ENCODE peak calls at places on chromosome 6, in six cellular contexts. E is prostate gland, L is GM23338, Y is A549, R is MM.1S, K is lower lobe of right lung. V is an unnamed sample.
A peak's percentile ranks its signal among the peaks of the same experiment; 100 is the strongest.

GRCh38 chr6:54011277-54011648 is 100.0 kb upstream of the MLIP start:
- DNase-seq in L (no peak), E (no peak), R (no peak), Y (no peak), K (no peak), V (no peak)

GRCh38 chr6:109252261-109253041 is 129.8 kb downstream of the CD164 start:
- DNase-seq in L (no peak), R (no peak), K (no peak), E (peak; percentile 63), Y (no peak), V (no peak)

GRCh38 chr6:66599541-66599940 is 892.5 kb upstream of the EYS start:
- DNase-seq in E (no peak), L (no peak), R (no peak), K (no peak), Y (no peak), V (no peak)

GRCh38 chr6:112464901-112465661 is 118.0 kb downstream of the RFPL4B start:
- DNase-seq in E (no peak), Y (no peak), R (no peak), L (no peak), K (no peak), V (no peak)

GRCh38 chr6:55528624-55529023 is 50.4 kb downstream of the HMGCLL1 start:
- DNase-seq in E (no peak), K (no peak), L (peak; percentile 75), Y (peak; percentile 2), R (peak; percentile 78), V (peak; percentile 24)

GRCh38 chr6:75848274-75848673 is 99.2 kb downstream of the MYO6 start:
- DNase-seq in E (no peak), K (no peak), R (no peak), Y (no peak), L (no peak), V (no peak)

GRCh38 chr6:54655162-54655561 is 191.4 kb upstream of the FAM83B start:
- DNase-seq in Y (no peak), E (peak; percentile 25), R (no peak), K (no peak), L (no peak), V (peak; percentile 29)

GRCh38 chr6:189676-190075 is 102.6 kb upstream of the DUSP22 start:
- DNase-seq in Y (no peak), K (peak; percentile 14), L (no peak), R (no peak), E (no peak), V (no peak)

GRCh38 chr6:139037490-139037889 is 8.9 kb downstream of the ABRACL start:
- DNase-seq in K (no peak), Y (no peak), R (no peak), L (no peak), E (no peak), V (no peak)

GRCh38 chr6:166398348-166398747 is 15.6 kb upstream of the MPC1 start:
- DNase-seq in Y (no peak), E (no peak), R (no peak), K (no peak), L (no peak), V (no peak)

GRCh38 chr6:119273287-119273686 is 76.3 kb downstream of the MAN1A1 start:
- DNase-seq in K (no peak), R (no peak), E (no peak), L (no peak), Y (no peak), V (no peak)

GRCh38 chr6:3251462-3252314 is 7.1 kb upstream of the PSMG4 start:
- DNase-seq in K (peak; percentile 84), L (peak; percentile 92), R (peak; percentile 72), Y (peak; percentile 75), E (peak; percentile 80), V (peak; percentile 16)

GRCh38 chr6:155447949-155448348 is 7.7 kb downstream of the NOX3 start:
- DNase-seq in Y (no peak), R (no peak), K (no peak), L (no peak), E (no peak), V (no peak)

GRCh38 chr6:144423167-144423566 is 138.0 kb downstream of the UTRN start:
- DNase-seq in Y (no peak), L (peak; percentile 39), K (no peak), R (no peak), E (no peak), V (no peak)

GRCh38 chr6:75422024-75422639 is 71.5 kb downstream of the FILIP1 start:
- DNase-seq in R (no peak), L (no peak), E (no peak), Y (no peak), K (no peak), V (no peak)

GRCh38 chr6:31821301-31822037 is 6.1 kb upstream of the HSPA1B start:
- DNase-seq in Y (peak; percentile 30), K (peak; percentile 86), R (peak; percentile 65), L (peak; percentile 68), E (peak; percentile 59), V (no peak)

GRCh38 chr6:39791850-39792500 is at the start of gene DAAM2:
- DNase-seq in R (no peak), L (peak; percentile 66), K (peak; percentile 72), Y (no peak), E (no peak), V (no peak)

GRCh38 chr6:99736302-99736701 is 129.7 kb downstream of the PRDM13 start:
- DNase-seq in L (peak; percentile 42), R (peak; percentile 55), K (no peak), Y (no peak), E (no peak), V (no peak)

GRCh38 chr6:33854572-33855030 is 50.8 kb upstream of the MLN start:
- DNase-seq in E (no peak), Y (no peak), R (no peak), L (no peak), K (no peak), V (no peak)

GRCh38 chr6:22043284-22043962 is 253.4 kb downstream of the PRL start:
- DNase-seq in R (no peak), K (no peak), Y (no peak), E (no peak), L (no peak), V (no peak)

GRCh38 chr6:53894086-53894485 is 99.3 kb downstream of the LRRC1 start:
- DNase-seq in E (no peak), K (no peak), L (no peak), Y (no peak), R (peak; percentile 94), V (no peak)

GRCh38 chr6:108689279-108690161 is 128.8 kb downstream of the FOXO3 start:
- DNase-seq in R (no peak), L (no peak), E (peak; percentile 85), Y (no peak), K (peak; percentile 91), V (peak; percentile 96)

GRCh38 chr6:97459986-97460385 is 177.0 kb upstream of the MMS22L start:
- DNase-seq in Y (no peak), E (no peak), K (no peak), R (no peak), L (no peak), V (no peak)

GRCh38 chr6:102300350-102300749 is 906.8 kb downstream of the GRIK2 start:
- DNase-seq in R (no peak), L (no peak), Y (no peak), K (no peak), E (no peak), V (no peak)

GRCh38 chr6:158705386-158706126 is 55.7 kb downstream of the SYTL3 start:
- DNase-seq in R (no peak), E (no peak), Y (no peak), L (no peak), K (no peak), V (no peak)
- H3K27ac ChIP-seq in R (no peak overlapping the region), E (peak overlapping the region; percentile 76), Y (peak overlapping the region; percentile 89), L (no peak overlapping the region), K (peak overlapping the region; percentile 73), V (no peak overlapping the region)

DNA sequence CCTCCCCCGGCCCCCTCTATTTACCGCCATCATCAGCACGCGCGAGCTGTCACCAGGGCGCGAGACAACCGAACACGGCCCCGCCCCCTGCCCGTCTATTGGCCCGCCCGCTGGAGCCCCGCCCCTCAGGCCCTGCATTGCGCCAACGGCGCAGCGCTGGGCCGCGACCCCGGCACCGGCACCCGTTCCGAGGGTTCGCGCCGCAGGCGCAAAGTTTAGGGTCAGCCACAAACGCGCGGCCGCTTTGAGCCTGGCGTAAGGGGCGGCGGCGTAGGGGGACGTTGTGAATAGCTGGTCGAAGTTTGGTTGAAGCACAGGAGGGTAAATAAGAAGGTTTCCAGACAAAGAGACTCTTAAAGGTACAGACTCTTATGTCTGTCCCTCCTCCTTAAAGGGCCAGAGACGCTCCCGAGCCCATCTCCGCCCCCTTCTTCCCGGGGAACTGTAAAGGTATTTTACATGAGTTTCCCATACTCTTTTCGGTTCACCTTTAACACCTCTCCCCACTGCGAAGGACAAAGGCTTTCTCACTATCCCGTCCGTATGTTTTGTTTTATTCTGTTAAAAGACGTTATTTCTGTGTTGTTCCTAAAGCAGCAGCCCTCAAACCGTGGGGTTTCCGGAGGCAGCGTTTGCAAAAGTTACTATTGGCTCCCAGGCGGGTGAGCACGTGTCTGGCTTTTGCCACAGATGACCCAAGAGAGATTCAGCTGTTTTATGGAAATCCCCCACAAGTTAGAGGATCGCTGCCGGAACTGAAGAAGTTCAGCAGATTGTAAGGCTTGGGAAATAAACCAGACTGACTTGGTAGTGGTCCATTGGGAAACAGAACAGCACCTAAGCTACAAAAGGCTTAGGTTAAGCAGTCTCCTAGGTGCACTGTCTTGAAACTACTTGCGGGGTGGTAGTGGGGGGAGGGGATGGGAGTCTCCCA is at the start of gene USP49:
- DNase-seq in E (peak; percentile 86), L (peak; percentile 98), R (peak; percentile 90), Y (peak; percentile 67), K (peak; percentile 94), V (no peak)
- H3K27ac ChIP-seq in E (peak within 1 kb of the TSS; percentile 80), L (peak within 1 kb of the TSS; percentile 94), R (peak within 1 kb of the TSS; percentile 84), Y (peak within 1 kb of the TSS; percentile 70), K (peak within 1 kb of the TSS; percentile 80), V (peak within 1 kb of the TSS; percentile 58)

DNA sequence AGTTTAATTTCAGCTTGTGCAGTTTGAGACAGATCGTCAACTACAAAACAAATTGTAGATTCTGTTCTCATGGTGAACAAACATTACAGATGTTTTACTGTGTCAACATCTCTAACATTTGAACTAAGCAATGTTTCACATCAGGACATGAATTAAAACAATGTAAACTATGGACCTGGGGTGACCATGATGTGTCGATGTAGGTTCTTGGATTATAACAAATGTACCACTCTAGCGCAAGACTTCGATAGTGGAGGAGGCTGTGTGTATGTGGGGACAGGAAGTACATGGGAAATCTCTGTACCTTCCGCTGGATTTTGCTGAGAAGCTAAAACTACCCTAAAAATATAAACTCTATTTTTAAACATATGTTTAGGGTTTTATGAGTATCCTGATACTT is 17.1 kb downstream of the HIVEP2 start:
- DNase-seq in Y (no peak), L (no peak), K (no peak), R (no peak), E (no peak), V (no peak)
- H3K27ac ChIP-seq in Y (no peak overlapping the region), L (no peak overlapping the region), K (peak overlapping the region; percentile 91), R (no peak overlapping the region), E (no peak overlapping the region), V (no peak overlapping the region)

DNA sequence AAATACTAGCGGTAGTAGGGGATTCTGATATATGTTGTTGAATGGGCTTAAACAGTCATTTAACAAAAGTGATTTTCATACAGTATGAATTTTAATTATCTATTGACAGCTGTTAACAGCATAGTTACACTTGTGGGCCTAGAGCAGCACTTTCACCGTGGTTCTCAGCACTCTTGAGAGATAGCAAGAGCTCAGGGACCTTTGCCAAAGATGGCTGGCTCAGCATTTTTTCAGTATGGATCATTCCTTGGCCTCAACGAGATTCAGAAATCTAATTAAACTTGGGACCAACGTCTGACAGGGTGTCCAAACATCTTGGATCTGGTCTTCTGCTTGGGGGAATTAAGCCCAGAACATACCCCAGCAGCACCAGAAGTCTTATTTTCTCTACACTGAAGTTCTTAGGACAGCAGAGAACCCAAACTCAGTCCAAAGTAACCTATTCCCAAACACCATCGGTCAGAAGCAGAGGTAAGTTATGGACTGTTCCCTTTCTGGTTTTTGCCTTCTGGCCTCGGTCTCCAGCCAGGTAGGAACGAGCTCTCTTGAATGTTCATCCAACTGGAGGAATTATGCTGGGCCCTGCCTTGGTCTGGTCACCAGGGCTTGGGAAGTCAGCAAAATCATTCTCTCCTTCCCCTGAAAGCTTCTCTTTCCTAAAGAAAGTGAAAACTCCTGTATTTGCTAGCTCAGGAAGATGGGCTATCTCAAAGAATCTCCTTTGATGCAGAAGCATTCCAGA is 25.7 kb downstream of the PRPH2 start:
- DNase-seq in K (no peak), R (no peak), Y (no peak), L (no peak), E (no peak), V (no peak)
- H3K27ac ChIP-seq in K (no peak overlapping the region), R (no peak overlapping the region), Y (no peak overlapping the region), L (no peak overlapping the region), E (no peak overlapping the region), V (no peak overlapping the region)